ENCODE peak calls at places on chromosome 3, in seven cellular contexts. H, X, F, I, B, Y and E are unnamed samples. For H3K9me3, the result is how much of the 10 kb centered on the place peaks cover.

GRCh38 chr3:48472673-48472922 is 26.1 kb downstream of the ATRIP start:
- DNase-seq in H (peak), X (no peak), F (no peak), I (no peak), B (peak), Y (peak), E (no peak)

GRCh38 chr3:195117978-195118581 is 152.9 kb downstream of the XXYLT1 start:
- DNase-seq in H (peak), X (no peak), F (no peak), I (no peak), B (no peak), Y (peak), E (no peak)

GRCh38 chr3:170792511-170792910 is 77.5 kb downstream of the RPL22L1 start:
- DNase-seq in H (no peak), X (no peak), F (no peak), I (no peak), B (no peak), Y (no peak), E (no peak)

GRCh38 chr3:9581742-9582141 is 28.1 kb upstream of the LHFPL4 start:
- DNase-seq in H (no peak), X (no peak), F (no peak), I (no peak), B (no peak), Y (no peak), E (no peak)

GRCh38 chr3:195115598-195115905 is 155.4 kb downstream of the XXYLT1 start:
- DNase-seq in H (no peak), X (no peak), F (no peak), I (no peak), B (no peak), Y (no peak), E (no peak)

GRCh38 chr3:31629054-31629453 is 96.3 kb downstream of the STT3B start:
- DNase-seq in H (no peak), X (no peak), F (no peak), I (no peak), B (no peak), Y (no peak), E (no peak)

GRCh38 chr3:183857863-183858262 is 26.8 kb downstream of the PARL start:
- DNase-seq in H (no peak), X (no peak), F (no peak), I (no peak), B (no peak), Y (no peak), E (no peak)

GRCh38 chr3:181278468-181279238 is 289.1 kb upstream of the DNAJC19 start:
- DNase-seq in H (no peak), X (no peak), F (peak), I (no peak), B (no peak), Y (no peak), E (no peak)

GRCh38 chr3:23629181-23629893 is 176.4 kb upstream of the UBE2E1 start:
- DNase-seq in H (peak), X (no peak), F (peak), I (no peak), B (no peak), Y (no peak), E (no peak)

GRCh38 chr3:70011582-70011981 is 12.0 kb downstream of the SAMMSON start:
- DNase-seq in H (no peak), X (no peak), F (no peak), I (no peak), B (no peak), Y (no peak), E (no peak)

GRCh38 chr3:157819826-157820517 is 286.2 kb downstream of the SHOX2 start:
- DNase-seq in H (no peak), X (no peak), F (no peak), I (no peak), B (no peak), Y (no peak), E (no peak)

GRCh38 chr3:32500880-32501784 is 1.5 kb downstream of the CMTM6 start:
- DNase-seq in H (no peak), X (no peak), F (no peak), I (no peak), B (no peak), Y (no peak), E (no peak)

GRCh38 chr3:127442551-127442950 is 148.0 kb downstream of the TPRA1 start:
- DNase-seq in H (no peak), X (peak), F (no peak), I (peak), B (peak), Y (no peak), E (no peak)

GRCh38 chr3:41900265-41900664 is 61.6 kb downstream of the ULK4 start:
- DNase-seq in H (no peak), X (no peak), F (peak), I (no peak), B (no peak), Y (no peak), E (no peak)

GRCh38 chr3:50154476-50154839 is 666 bp upstream of the SEMA3F start:
- DNase-seq in H (no peak), X (no peak), F (no peak), I (no peak), B (no peak), Y (no peak), E (no peak)
- H3K4me3 ChIP-seq in H (peak), X (peak), F (peak), I (peak), B (peak), Y (peak), E (peak)

GRCh38 chr3:20482350-20482749 is 296.3 kb upstream of the SGO1 start:
- DNase-seq in H (no peak), X (no peak), F (no peak), I (no peak), B (no peak), Y (no peak), E (no peak)

GRCh38 chr3:20484126-20484525 is 298.1 kb upstream of the SGO1 start:
- DNase-seq in H (no peak), X (no peak), F (no peak), I (no peak), B (no peak), Y (no peak), E (no peak)

GRCh38 chr3:20480771-20481170 is 294.8 kb upstream of the SGO1 start:
- DNase-seq in H (no peak), X (no peak), F (no peak), I (no peak), B (no peak), Y (no peak), E (no peak)

DNA sequence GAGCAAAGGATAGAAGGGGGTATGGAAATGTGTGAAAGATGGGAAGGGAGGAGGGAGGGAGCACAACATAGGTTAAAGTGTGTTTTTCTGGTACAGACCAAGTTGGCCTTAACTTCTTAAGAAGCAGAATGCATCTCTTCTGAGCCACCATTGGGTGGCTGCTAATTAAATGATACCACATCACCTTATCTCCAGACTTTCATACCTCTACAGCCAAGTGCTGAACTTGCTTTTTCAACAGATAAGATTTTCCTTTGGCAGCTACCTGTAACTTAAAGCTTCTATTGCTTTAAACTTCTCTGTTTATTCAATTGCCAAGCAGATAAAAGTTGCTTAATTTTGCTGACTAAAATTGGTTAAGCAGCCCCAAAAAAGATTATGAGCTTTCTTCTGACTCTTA is 292.4 kb upstream of the SGO1 start:
- DNase-seq in H (no peak), X (no peak), F (no peak), I (no peak), B (no peak), Y (no peak), E (no peak)
- H3K9me3 ChIP-seq in H (under half), X (under half), F (under half), I (under half), B (under half), Y (under half), E (under half)

GRCh38 chr3:50245831-50246516 is 10.0 kb downstream of the GNAI2 start:
- DNase-seq in H (peak), X (peak), F (peak), I (peak), B (peak), Y (peak), E (peak)

GRCh38 chr3:50243552-50243895 is 7.5 kb downstream of the GNAI2 start:
- DNase-seq in H (no peak), X (no peak), F (no peak), I (no peak), B (no peak), Y (no peak), E (no peak)

GRCh38 chr3:50242778-50243551 is 7.0 kb downstream of the GNAI2 start:
- DNase-seq in H (peak), X (peak), F (no peak), I (no peak), B (peak), Y (no peak), E (peak)

GRCh38 chr3:50246517-50246954 is 10.5 kb downstream of the GNAI2 start:
- DNase-seq in H (peak), X (no peak), F (no peak), I (no peak), B (no peak), Y (no peak), E (no peak)

DNA sequence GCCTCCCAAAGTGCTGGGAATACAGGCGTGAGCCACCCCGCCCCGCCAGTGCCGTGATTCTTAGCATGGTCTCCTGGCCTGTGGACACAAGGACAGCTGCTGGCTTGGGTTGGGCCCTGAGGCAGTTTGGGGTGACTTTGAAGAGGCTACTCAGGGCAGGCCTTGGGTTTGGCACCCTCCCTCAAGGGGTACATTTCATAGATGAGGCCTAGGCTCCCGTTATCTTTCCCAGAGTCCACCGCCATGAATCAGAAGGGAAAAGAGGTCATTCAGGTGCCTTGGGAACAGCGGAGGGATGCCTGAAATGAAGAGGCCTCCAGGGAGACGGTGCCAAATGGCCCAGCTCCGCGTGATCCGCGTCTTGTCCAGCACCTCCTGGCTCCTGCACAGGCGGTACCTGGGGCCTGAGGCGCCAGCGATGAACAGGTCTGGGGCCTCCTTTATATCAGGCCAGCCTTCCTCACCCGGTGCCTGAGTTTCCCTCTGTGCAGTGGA is 9.3 kb downstream of the GNAI2 start:
- DNase-seq in H (no peak), X (no peak), F (no peak), I (no peak), B (no peak), Y (no peak), E (no peak)
- H3K4me3 ChIP-seq in H (peak), X (no peak), F (no peak), I (peak), B (peak), Y (no peak), E (no peak)

DNA sequence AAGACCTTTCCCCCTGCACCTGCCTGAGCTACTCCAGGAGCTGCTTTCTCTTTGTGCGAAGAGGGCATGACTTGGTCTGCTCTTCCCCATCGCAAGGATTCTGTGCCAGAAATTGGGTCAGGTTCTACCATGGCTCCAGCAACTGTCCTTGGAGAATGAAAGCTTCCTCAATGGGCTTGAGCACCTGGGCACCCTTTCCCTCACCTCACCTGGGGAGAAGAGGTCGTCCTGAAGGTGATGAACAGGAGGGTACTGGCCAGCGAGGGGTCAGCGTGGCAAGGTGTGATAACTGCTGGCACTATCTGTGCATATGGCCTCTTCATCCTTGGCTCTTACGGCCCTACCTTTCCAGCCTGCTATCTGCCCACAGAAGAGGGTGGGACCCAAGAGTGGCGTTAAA is 899 bp upstream of the RBM15B start:
- DNase-seq in H (no peak), X (no peak), F (no peak), I (no peak), B (no peak), Y (no peak), E (no peak)
- H3K9me3 ChIP-seq in H (under half), X (under half), F (under half), I (under half), B (under half), Y (under half), E (under half)

GRCh38 chr3:129040579-129041300 is 19.8 kb upstream of the GP9 start:
- DNase-seq in H (no peak), X (peak), F (no peak), I (no peak), B (peak), Y (no peak), E (no peak)

GRCh38 chr3:129047553-129047839 is 13.1 kb upstream of the GP9 start:
- DNase-seq in H (no peak), X (peak), F (no peak), I (no peak), B (no peak), Y (no peak), E (no peak)

GRCh38 chr3:129046732-129047552 is 13.6 kb upstream of the GP9 start:
- DNase-seq in H (no peak), X (peak), F (no peak), I (no peak), B (no peak), Y (no peak), E (no peak)

GRCh38 chr3:129046037-129046731 is 14.4 kb upstream of the GP9 start:
- DNase-seq in H (no peak), X (peak), F (no peak), I (no peak), B (no peak), Y (no peak), E (no peak)

DNA sequence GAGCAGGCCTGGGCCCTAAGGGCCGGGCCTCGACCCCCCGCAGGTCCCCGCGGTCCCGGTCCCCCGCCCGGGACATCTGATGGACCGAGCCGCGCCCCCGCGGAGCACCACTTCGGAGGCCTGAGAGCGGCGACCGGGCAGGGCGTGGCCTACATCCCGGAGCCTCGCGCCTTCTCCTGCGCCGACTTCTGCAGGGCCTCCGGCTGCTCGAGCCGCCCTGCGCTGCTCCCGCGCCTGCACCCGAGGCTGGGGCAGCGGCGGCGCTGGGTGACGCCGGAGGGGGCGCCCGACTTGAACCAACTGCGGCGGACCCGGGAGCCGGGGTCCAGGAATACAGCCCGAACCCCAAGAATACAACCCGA is 14.9 kb upstream of the GP9 start:
- DNase-seq in H (no peak), X (peak), F (no peak), I (no peak), B (no peak), Y (no peak), E (no peak)
- H3K4me3 ChIP-seq in H (peak), X (no peak), F (no peak), I (peak), B (peak), Y (no peak), E (peak)

GRCh38 chr3:7646851-7647250 is 785.9 kb downstream of the GRM7 start:
- DNase-seq in H (no peak), X (no peak), F (no peak), I (no peak), B (no peak), Y (no peak), E (no peak)
- H3K9me3 ChIP-seq in H (under half), X (under half), F (under half), I (under half), B (under half), Y (under half), E (under half)

GRCh38 chr3:171935261-171936123 is 92.3 kb downstream of the TMEM212 start:
- DNase-seq in H (no peak), X (no peak), F (no peak), I (no peak), B (no peak), Y (peak), E (no peak)
- H3K4me3 ChIP-seq in H (no peak), X (no peak), F (no peak), I (no peak), B (no peak), Y (no peak), E (no peak)

DNA sequence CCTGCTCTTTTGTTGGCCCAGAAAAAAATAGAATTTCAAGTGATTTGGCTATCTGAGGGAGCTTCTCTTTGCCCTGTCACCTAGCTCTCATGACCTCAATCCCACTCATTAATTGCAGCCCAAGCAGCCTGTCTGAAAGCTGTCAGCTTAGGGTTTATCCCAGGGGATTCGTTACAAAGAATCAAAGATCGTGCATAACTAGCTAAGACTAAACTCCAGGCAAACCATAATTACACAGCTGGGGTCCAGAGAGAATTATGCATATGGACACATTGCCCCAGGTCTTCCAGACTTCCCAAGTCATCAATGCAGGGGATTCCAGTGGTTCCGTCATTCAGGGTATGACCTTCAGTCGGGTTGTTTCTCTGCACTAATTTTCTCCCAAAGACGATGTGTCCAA is 91.6 kb upstream of the CBLB start:
- DNase-seq in H (no peak), X (no peak), F (no peak), I (no peak), B (no peak), Y (no peak), E (no peak)
- H3K9me3 ChIP-seq in H (under half), X (under half), F (under half), I (under half), B (under half), Y (under half), E (under half)